ENCODE peak calls at places on chromosome 1, in six cellular contexts. G is mammary epithelial cell, N is fibroblast of lung, H is neural progenitor cell, I is A673, D is astrocyte. B is an unnamed sample.

GRCh38 chr1:208668991-208669390 is 424.8 kb upstream of the PLXNA2 start:
- DNase-seq in G (peak; percentile 16), N (no peak), H (peak; percentile 44), I (no peak), D (no peak), B (peak; percentile 30)

GRCh38 chr1:25519624-25520023 is 23.8 kb upstream of the LDLRAP1 start:
- DNase-seq in G (peak; percentile 82), N (peak; percentile 56), H (no peak), I (no peak), D (peak; percentile 79), B (no peak)

GRCh38 chr1:155897746-155898145 is 13.4 kb downstream of the RIT1 start:
- DNase-seq in G (no peak), N (no peak), H (no peak), I (peak; percentile 12), D (no peak), B (no peak)

GRCh38 chr1:79815115-79815514 is 808.6 kb upstream of the ADGRL4 start:
- DNase-seq in G (no peak), N (no peak), H (no peak), I (no peak), D (no peak), B (no peak)

GRCh38 chr1:160837558-160838205 is 25.0 kb downstream of the CD244 start:
- DNase-seq in G (peak; percentile 21), N (no peak), H (peak; percentile 38), I (peak; percentile 84), D (peak; percentile 6), B (no peak)

GRCh38 chr1:200838676-200839445 is 33.9 kb upstream of the GPR25 start:
- DNase-seq in G (peak; percentile 9), N (peak; percentile 37), H (no peak), I (no peak), D (peak; percentile 58), B (no peak)

GRCh38 chr1:61230523-61230922 is 148.2 kb downstream of the NFIA start:
- DNase-seq in G (no peak), N (no peak), H (no peak), I (no peak), D (no peak), B (no peak)

GRCh38 chr1:200333329-200333728 is 76.5 kb downstream of the ZNF281 start:
- DNase-seq in G (no peak), N (no peak), H (no peak), I (no peak), D (no peak), B (no peak)

GRCh38 chr1:199007423-199007822 is 368.6 kb downstream of the PTPRC start:
- DNase-seq in G (peak; percentile 22), N (no peak), H (no peak), I (no peak), D (no peak), B (no peak)

GRCh38 chr1:182990413-182991144 is 32.6 kb upstream of the LAMC1 start:
- DNase-seq in G (peak; percentile 46), N (peak; percentile 66), H (no peak), I (no peak), D (peak; percentile 65), B (no peak)

GRCh38 chr1:117753232-117753631 is 147.4 kb downstream of the TENT5C start:
- DNase-seq in G (peak; percentile 5), N (no peak), H (no peak), I (no peak), D (no peak), B (no peak)

GRCh38 chr1:1565340-1565739 is 9.3 kb downstream of the SSU72 start:
- DNase-seq in G (no peak), N (no peak), H (no peak), I (no peak), D (no peak), B (no peak)
- TF ChIP-seq EZH2 in G (no peak), N (no peak), H (no peak), I (no peak), D (no peak), B (no peak)

DNA sequence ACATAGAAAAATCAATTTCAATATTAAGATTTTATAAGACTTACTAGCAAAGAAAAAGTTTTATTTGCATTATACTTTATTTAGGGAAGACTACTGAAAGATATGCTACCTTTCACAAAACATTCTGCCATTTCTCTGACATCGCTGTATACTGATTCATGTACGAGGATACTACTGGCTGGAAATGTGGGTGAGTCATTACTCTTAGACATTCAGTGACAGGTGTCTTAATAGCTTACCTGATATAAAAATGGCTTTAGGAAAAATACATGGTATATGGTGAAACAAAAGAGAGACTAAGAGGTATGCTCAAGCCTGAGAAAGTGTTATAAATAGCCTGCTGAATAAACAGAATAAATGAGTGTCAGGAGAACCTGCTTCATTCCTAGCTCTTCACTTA is 73.0 kb upstream of the EXO1 start:
- DNase-seq in G (no peak), N (no peak), H (no peak), I (no peak), D (no peak), B (no peak)
- TF ChIP-seq EZH2 in G (no peak), N (no peak), H (no peak), I (no peak), D (no peak), B (no peak)

DNA sequence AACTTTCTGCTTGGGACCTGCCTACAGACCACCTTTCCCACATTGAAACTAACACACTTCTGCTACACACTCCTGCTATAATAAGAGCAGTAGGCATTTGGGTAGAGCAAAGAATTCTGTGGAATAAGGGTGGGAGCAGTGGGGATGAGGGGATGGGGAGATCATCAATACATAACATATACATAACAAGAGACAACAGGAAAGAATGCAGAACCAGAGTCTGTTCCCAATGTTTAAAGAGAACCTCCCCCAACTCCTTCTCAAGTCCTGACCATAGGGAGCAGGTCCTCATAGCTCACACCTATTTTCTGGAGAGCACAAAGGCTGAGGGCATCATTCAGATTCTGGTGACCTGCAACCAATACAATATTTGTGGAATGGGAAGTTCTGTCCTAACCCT is 121.6 kb upstream of the BARHL2 start:
- DNase-seq in G (no peak), N (no peak), H (no peak), I (no peak), D (no peak), B (peak; percentile 83)
- TF ChIP-seq EZH2 in G (no peak), N (no peak), H (no peak), I (no peak), D (no peak), B (no peak)

GRCh38 chr1:204941415-204942338 is 71.0 kb downstream of the NFASC start:
- DNase-seq in G (peak; percentile 37), N (peak; percentile 47), H (peak; percentile 87), I (peak; percentile 75), D (peak; percentile 26), B (peak; percentile 86)
- TF ChIP-seq EZH2 in G (no peak), N (no peak), H (no peak), I (no peak), D (no peak), B (no peak)

GRCh38 chr1:203548917-203549708 is 55.2 kb downstream of the OPTC start:
- DNase-seq in G (peak; percentile 60), N (no peak), H (peak; percentile 24), I (no peak), D (no peak), B (peak; percentile 89)
- TF ChIP-seq EZH2 in G (no peak), N (no peak), H (no peak), I (no peak), D (no peak), B (no peak)

GRCh38 chr1:7719468-7720104 is 51.5 kb upstream of the VAMP3 start:
- DNase-seq in G (no peak), N (no peak), H (no peak), I (no peak), D (no peak), B (no peak)

GRCh38 chr1:7712731-7713323 is 58.3 kb upstream of the VAMP3 start:
- DNase-seq in G (no peak), N (no peak), H (no peak), I (no peak), D (no peak), B (no peak)

GRCh38 chr1:7722670-7723012 is 48.5 kb upstream of the VAMP3 start:
- DNase-seq in G (no peak), N (no peak), H (no peak), I (no peak), D (no peak), B (no peak)

GRCh38 chr1:7721940-7722669 is 49.0 kb upstream of the VAMP3 start:
- DNase-seq in G (no peak), N (no peak), H (no peak), I (no peak), D (no peak), B (no peak)

DNA sequence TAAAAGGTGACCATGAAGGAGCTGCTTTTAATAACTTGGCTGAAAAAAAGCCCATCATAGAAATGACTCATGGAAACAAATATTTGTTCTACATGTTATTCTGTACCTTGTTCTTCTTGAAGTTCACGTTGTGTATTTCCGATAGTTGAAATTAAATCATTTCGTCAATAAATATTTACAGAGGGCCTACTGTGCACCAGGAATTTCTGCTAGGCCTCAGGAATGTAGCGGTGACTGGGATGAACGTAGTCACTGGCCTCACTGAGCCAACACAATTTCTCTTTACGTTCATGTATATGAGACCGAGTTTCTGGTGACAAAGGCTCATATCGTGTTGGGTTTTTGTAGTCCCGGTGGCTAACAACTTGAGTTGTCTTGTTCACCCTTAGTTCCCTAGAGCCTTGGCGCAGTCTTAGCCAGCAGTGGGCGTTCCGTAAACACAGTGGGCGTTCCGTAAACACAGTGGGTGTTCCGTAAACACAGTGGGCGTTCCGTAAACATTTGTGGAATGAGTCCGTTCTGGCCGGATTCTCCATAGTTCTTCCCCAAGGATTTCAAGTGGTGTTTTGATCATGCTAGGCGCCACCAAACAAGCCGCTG is 53.2 kb upstream of the VAMP3 start:
- DNase-seq in G (no peak), N (no peak), H (peak; percentile 17), I (no peak), D (no peak), B (peak; percentile 31)
- TF ChIP-seq EZH2 in G (no peak), N (no peak), H (no peak), I (no peak), D (no peak), B (no peak)

GRCh38 chr1:228059536-228060457 is 22.7 kb upstream of the ARF1 start:
- DNase-seq in G (peak; percentile 84), N (peak; percentile 15), H (peak; percentile 83), I (peak; percentile 75), D (no peak), B (peak; percentile 98)

GRCh38 chr1:228061411-228062084 is 21.0 kb upstream of the ARF1 start:
- DNase-seq in G (no peak), N (no peak), H (no peak), I (no peak), D (no peak), B (no peak)

GRCh38 chr1:228058981-228059535 is 23.4 kb upstream of the ARF1 start:
- DNase-seq in G (no peak), N (no peak), H (no peak), I (no peak), D (no peak), B (peak; percentile 42)

GRCh38 chr1:228060458-228061190 is 21.9 kb upstream of the ARF1 start:
- DNase-seq in G (no peak), N (no peak), H (peak; percentile 55), I (no peak), D (no peak), B (peak; percentile 90)

GRCh38 chr1:228058172-228058980 is 24.1 kb upstream of the ARF1 start:
- DNase-seq in G (no peak), N (no peak), H (no peak), I (no peak), D (no peak), B (no peak)
- TF ChIP-seq EZH2 in G (no peak), N (peak; percentile 34), H (no peak), I (peak; percentile 44), D (no peak), B (peak; percentile 9)